ENCODE peak calls at places on chromosome 10, in ten cellular contexts. V is kidney glomerular epithelial cell; F is NCI-H1092; J is NCI-H1417; M is naive B cell; T is endodermal cell; R is 8988T; B is stimulated activated CD8-positive, alpha-beta memory T cell treated with anti-CD3 and anti-CD28 coated beads, Interleukin-15, amount 100 ng/mL, for 24 hours; S is A172; U is memory B cell. W is an unnamed sample.

GRCh38 chr10:24382596-24382978 is 173.6 kb downstream of the KIAA1217 start:
- DNase-seq in V (no peak), F (no peak), J (no peak), M (no peak), T (no peak), R (no peak), B (no peak), S (no peak), U (no peak), W (no peak)

GRCh38 chr10:121990015-121990677 is 1.2 kb downstream of the TACC2 start:
- DNase-seq in V (no peak), F (no peak), J (no peak), M (no peak), T (no peak), R (no peak), B (no peak), S (no peak), U (no peak), W (no peak)

GRCh38 chr10:17410907-17411306 is 43.5 kb downstream of the ST8SIA6 start:
- DNase-seq in V (no peak), F (no peak), J (no peak), M (no peak), T (no peak), R (no peak), B (no peak), S (no peak), U (no peak), W (no peak)

GRCh38 chr10:76555271-76555670 is 1082.3 kb downstream of the KCNMA1 start:
- DNase-seq in V (no peak), F (no peak), J (no peak), M (no peak), T (no peak), R (no peak), B (no peak), S (no peak), U (no peak), W (no peak)

GRCh38 chr10:23693398-23693797 is 254.5 kb downstream of the OTUD1 start:
- DNase-seq in V (no peak), F (no peak), J (no peak), M (no peak), T (peak), R (no peak), B (no peak), S (no peak), U (no peak), W (no peak)

GRCh38 chr10:102455893-102456471 is 4.6 kb upstream of the C10orf95 start:
- DNase-seq in V (no peak), F (no peak), J (no peak), M (no peak), T (peak), R (no peak), B (no peak), S (peak), U (no peak), W (no peak)

GRCh38 chr10:3935141-3935540 is 150.1 kb upstream of the KLF6 start:
- DNase-seq in V (peak), F (no peak), J (no peak), M (peak), T (no peak), R (no peak), B (no peak), S (peak), U (peak), W (no peak)

GRCh38 chr10:75633568-75633967 is 202.1 kb downstream of the LRMDA start:
- DNase-seq in V (no peak), F (no peak), J (no peak), M (no peak), T (no peak), R (no peak), B (no peak), S (no peak), U (no peak), W (no peak)

GRCh38 chr10:21531164-21531563 is 2.9 kb upstream of the MLLT10 start:
- DNase-seq in V (peak), F (no peak), J (no peak), M (no peak), T (no peak), R (no peak), B (no peak), S (peak), U (no peak), W (no peak)

GRCh38 chr10:58137813-58138212 is 129.9 kb downstream of the IPMK start:
- DNase-seq in V (no peak), F (peak), J (peak), M (no peak), T (no peak), R (no peak), B (no peak), S (no peak), U (no peak), W (no peak)